ENCODE peak calls at places on chromosomes 12 and 14, in nine cellular contexts. D is activated B cell treated with CpG ODN at 0.5 μM for 24 hours; W is naive thymus-derived CD8-positive, alpha-beta T cell; Q is stimulated activated effector memory CD8-positive, alpha-beta T cell treated with anti-CD3 and anti-CD28 coated beads, Interleukin-12 subunit alpha, Interleukin-12 subunit beta, amount 100 ng/mL, for 72 hours; A is mucosa of gallbladder; L is activated CD4-positive, alpha-beta T cell treated with anti-CD3 and anti-CD28 coated beads for 4 hours; Z is posterior cingulate gyrus; S is EL; J is kidney tubule cell. Y is an unnamed sample.

GRCh38 chr12:124002021-124002640 is 29.1 kb downstream of the ZNF664 start:
- DNase-seq in D (no peak), W (no peak), Q (no peak), A (no peak), L (no peak), Z (no peak), S (no peak), J (no peak), Y (no peak)

GRCh38 chr12:13670249-13670648 is 311.2 kb downstream of the GRIN2B start:
- DNase-seq in D (no peak), W (no peak), Q (no peak), A (no peak), L (no peak), Z (no peak), S (no peak), J (no peak), Y (no peak)

GRCh38 chr12:10722502-10722904 is 620 bp downstream of the YBX3 start:
- DNase-seq in D (peak), W (peak), Q (peak), A (peak), L (peak), Z (peak), S (peak), J (peak), Y (peak)

GRCh38 chr12:43241971-43242370 is 310.0 kb downstream of the ADAMTS20 start:
- DNase-seq in D (no peak), W (no peak), Q (no peak), A (no peak), L (no peak), Z (no peak), S (no peak), J (peak), Y (no peak)

GRCh38 chr12:112340235-112340634 is 42.0 kb downstream of the HECTD4 start:
- DNase-seq in D (no peak), W (no peak), Q (no peak), A (no peak), L (no peak), Z (no peak), S (no peak), J (no peak), Y (no peak)

GRCh38 chr12:80218925-80219714 is 119.8 kb downstream of the OTOGL start:
- DNase-seq in D (no peak), W (no peak), Q (no peak), A (no peak), L (no peak), Z (no peak), S (no peak), J (peak), Y (no peak)

GRCh38 chr12:2682301-2683282 is 112.2 kb upstream of the FKBP4 start:
- DNase-seq in D (no peak), W (peak), Q (no peak), A (peak), L (peak), Z (no peak), S (peak), J (peak), Y (peak)

GRCh38 chr12:67091678-67092077 is 177.5 kb upstream of the CAND1 start:
- DNase-seq in D (no peak), W (no peak), Q (no peak), A (no peak), L (no peak), Z (no peak), S (no peak), J (no peak), Y (no peak)

GRCh38 chr12:13376627-13377373 is 180.3 kb downstream of the EMP1 start:
- DNase-seq in D (no peak), W (no peak), Q (no peak), A (peak), L (no peak), Z (no peak), S (no peak), J (peak), Y (no peak)

GRCh38 chr12:2891240-2892053 is 756 bp downstream of the TULP3 start:
- DNase-seq in D (no peak), W (peak), Q (peak), A (peak), L (no peak), Z (peak), S (peak), J (peak), Y (peak)

GRCh38 chr12:62098131-62098530 is 162.1 kb upstream of the USP15 start:
- DNase-seq in D (no peak), W (no peak), Q (no peak), A (no peak), L (no peak), Z (no peak), S (no peak), J (no peak), Y (no peak)

GRCh38 chr14:103692159-103692558 is 23.1 kb downstream of the XRCC3 start:
- DNase-seq in D (no peak), W (no peak), Q (no peak), A (no peak), L (no peak), Z (peak), S (no peak), J (no peak), Y (no peak)

Y was measured in CD8-positive, alpha-beta memory T cell.